ENCODE peak calls at places on chromosomes 5 and 9, in four cellular contexts. P, O, G and V are unnamed samples.

GRCh38 chr9:137422668-137423000 is 328 bp downstream of the EXD3 start:
- DNase-seq in G (peak), P (peak), O (no peak), V (no peak)

GRCh38 chr9:98539954-98540353 is 168.8 kb downstream of the GABBR2 start:
- DNase-seq in O (no peak), P (no peak), G (peak), V (no peak)

GRCh38 chr9:116286287-116286686 is 132.7 kb downstream of the PAPPA start:
- DNase-seq in G (no peak), P (no peak), O (no peak), V (no peak)

GRCh38 chr5:106873558-106873957 is 797.2 kb downstream of the EFNA5 start:
- DNase-seq in P (no peak), G (no peak), O (no peak), V (no peak)

GRCh38 chr9:70466976-70467551 is 52.6 kb upstream of the KLF9 start:
- DNase-seq in G (peak), O (no peak), P (peak), V (no peak)

GRCh38 chr9:130912932-130913598 is 16.5 kb upstream of the QRFP start:
- DNase-seq in G (peak), O (no peak), P (no peak), V (no peak)

GRCh38 chr5:146052780-146053179 is 52.6 kb downstream of the PLAC8L1 start:
- DNase-seq in G (no peak), O (no peak), P (no peak), V (no peak)

GRCh38 chr9:87277346-87277745 is 220.3 kb upstream of the DAPK1 start:
- DNase-seq in P (no peak), O (no peak), G (no peak), V (no peak)

GRCh38 chr9:130417602-130418001 is 27.2 kb upstream of the ASS1 start:
- DNase-seq in P (no peak), O (no peak), G (no peak), V (no peak)

GRCh38 chr5:134553816-134554215 is 28.3 kb downstream of the JADE2 start:
- DNase-seq in O (no peak), G (no peak), P (no peak), V (no peak)

GRCh38 chr5:56383761-56384160 is 150.6 kb upstream of the ANKRD55 start:
- DNase-seq in G (no peak), O (no peak), P (no peak), V (no peak)

GRCh38 chr9:33130501-33130900 is 36.6 kb downstream of the B4GALT1 start:
- DNase-seq in O (no peak), P (no peak), G (peak), V (no peak)

GRCh38 chr9:13278368-13279246 is 885 bp downstream of the MPDZ start:
- DNase-seq in G (peak), P (no peak), O (peak), V (peak)

GRCh38 chr5:38591450-38591849 is 35.0 kb upstream of the LIFR start:
- DNase-seq in O (no peak), P (no peak), G (peak), V (no peak)

GRCh38 chr5:111469905-111470304 is 42.4 kb downstream of the STARD4 start:
- DNase-seq in G (peak), O (no peak), P (no peak), V (no peak)

GRCh38 chr5:88689662-88690351 is 193.2 kb downstream of the MEF2C start:
- DNase-seq in P (no peak), O (no peak), G (peak), V (no peak)